ENCODE peak calls at places on chromosomes 1 and 21, in seven cellular contexts. One of them, this sample, is unnamed.

GRCh38 chr21:32819702-32820101 is 48.1 kb upstream of the PAXBP1 start:
- DNase-seq in HEK293T: no peak
- DNase-seq in non-pigmented ciliary epithelial cell: no peak
- DNase-seq in WTC11: no peak
- DNase-seq in thoracic aorta: no peak
- DNase-seq in stimulated activated CD4-positive, alpha-beta T cell treated with anti-CD3 and anti-CD28 coated beads, Interleukin-4, amount 100 ng/mL, for 24 hours: no peak
- DNase-seq in LoVo: no peak
- DNase-seq in this sample: no peak

GRCh38 chr1:212232020-212232570 is 53.1 kb upstream of the PPP2R5A start:
- DNase-seq in WTC11: no peak
- DNase-seq in LoVo: no peak
- DNase-seq in thoracic aorta: no peak
- DNase-seq in stimulated activated CD4-positive, alpha-beta T cell treated with anti-CD3 and anti-CD28 coated beads, Interleukin-4, amount 100 ng/mL, for 24 hours: no peak
- DNase-seq in HEK293T: no peak
- DNase-seq in non-pigmented ciliary epithelial cell: no peak
- DNase-seq in this sample: no peak

GRCh38 chr1:230570724-230571390 is 71.4 kb upstream of the COG2 start:
- DNase-seq in WTC11: no peak
- DNase-seq in stimulated activated CD4-positive, alpha-beta T cell treated with anti-CD3 and anti-CD28 coated beads, Interleukin-4, amount 100 ng/mL, for 24 hours: no peak
- DNase-seq in HEK293T: no peak
- DNase-seq in non-pigmented ciliary epithelial cell: no peak
- DNase-seq in LoVo: no peak
- DNase-seq in thoracic aorta: no peak
- DNase-seq in this sample: no peak

GRCh38 chr1:223492044-223492443 is 98.8 kb downstream of the CCDC185 start:
- DNase-seq in stimulated activated CD4-positive, alpha-beta T cell treated with anti-CD3 and anti-CD28 coated beads, Interleukin-4, amount 100 ng/mL, for 24 hours: no peak
- DNase-seq in WTC11: no peak
- DNase-seq in thoracic aorta: no peak
- DNase-seq in HEK293T: no peak
- DNase-seq in LoVo: no peak
- DNase-seq in non-pigmented ciliary epithelial cell: no peak
- DNase-seq in this sample: no peak

GRCh38 chr1:182770193-182770592 is 19.4 kb upstream of the NPL start:
- DNase-seq in WTC11: no peak
- DNase-seq in stimulated activated CD4-positive, alpha-beta T cell treated with anti-CD3 and anti-CD28 coated beads, Interleukin-4, amount 100 ng/mL, for 24 hours: no peak
- DNase-seq in LoVo: no peak
- DNase-seq in non-pigmented ciliary epithelial cell: no peak
- DNase-seq in HEK293T: no peak
- DNase-seq in thoracic aorta: no peak
- DNase-seq in this sample: no peak

GRCh38 chr1:27391511-27392095 is 819 bp upstream of the GPR3 start:
- DNase-seq in stimulated activated CD4-positive, alpha-beta T cell treated with anti-CD3 and anti-CD28 coated beads, Interleukin-4, amount 100 ng/mL, for 24 hours: no peak
- DNase-seq in thoracic aorta: no peak
- DNase-seq in WTC11: peak
- DNase-seq in LoVo: no peak
- DNase-seq in HEK293T: no peak
- DNase-seq in non-pigmented ciliary epithelial cell: no peak
- DNase-seq in this sample: peak

GRCh38 chr1:16999863-17000262 is 11.9 kb downstream of the ATP13A2 start:
- DNase-seq in stimulated activated CD4-positive, alpha-beta T cell treated with anti-CD3 and anti-CD28 coated beads, Interleukin-4, amount 100 ng/mL, for 24 hours: no peak
- DNase-seq in non-pigmented ciliary epithelial cell: no peak
- DNase-seq in WTC11: no peak
- DNase-seq in LoVo: no peak
- DNase-seq in HEK293T: no peak
- DNase-seq in thoracic aorta: no peak
- DNase-seq in this sample: no peak

GRCh38 chr21:25396135-25396711 is 211.1 kb downstream of the MRPL39 start:
- DNase-seq in WTC11: no peak
- DNase-seq in non-pigmented ciliary epithelial cell: no peak
- DNase-seq in HEK293T: no peak
- DNase-seq in LoVo: no peak
- DNase-seq in stimulated activated CD4-positive, alpha-beta T cell treated with anti-CD3 and anti-CD28 coated beads, Interleukin-4, amount 100 ng/mL, for 24 hours: peak
- DNase-seq in thoracic aorta: no peak
- DNase-seq in this sample: no peak

GRCh38 chr1:243924588-243925349 is 74.7 kb upstream of the AKT3 start:
- DNase-seq in stimulated activated CD4-positive, alpha-beta T cell treated with anti-CD3 and anti-CD28 coated beads, Interleukin-4, amount 100 ng/mL, for 24 hours: no peak
- DNase-seq in HEK293T: no peak
- DNase-seq in non-pigmented ciliary epithelial cell: no peak
- DNase-seq in LoVo: no peak
- DNase-seq in WTC11: no peak
- DNase-seq in thoracic aorta: no peak
- DNase-seq in this sample: no peak